ENCODE peak calls at places on chromosomes 6 and 20, in seven cellular contexts. N is adrenal gland; M is stomach; B is upper lobe of left lung; T is CD4-positive, CD25-positive, alpha-beta regulatory T cell; Z is ovary; U is CD8-positive, alpha-beta memory T cell. C is an unnamed sample.

GRCh38 chr6:166007349-166008263 is 160.0 kb downstream of the TBXT start:
- DNase-seq in M (peak; percentile 67), T (no peak), B (no peak), N (peak; percentile 81), Z (peak; percentile 85), U (no peak), C (no peak)

GRCh38 chr6:131258816-131259476 is 123.7 kb downstream of the AKAP7 start:
- DNase-seq in N (peak; percentile 84), U (no peak), T (no peak), Z (no peak), B (no peak), M (no peak), C (no peak)

GRCh38 chr6:7566031-7566556 is 23.9 kb upstream of the SNRNP48 start:
- DNase-seq in N (no peak), U (no peak), B (no peak), T (no peak), M (no peak), Z (no peak), C (no peak)

GRCh38 chr6:143078468-143079324 is 18.0 kb downstream of the AIG1 start:
- DNase-seq in M (no peak), N (no peak), B (no peak), Z (no peak), U (no peak), T (no peak), C (no peak)

GRCh38 chr20:31496761-31497295 is 17.4 kb upstream of the HM13 start:
- DNase-seq in N (peak; percentile 47), Z (peak; percentile 36), U (no peak), M (no peak), B (no peak), T (no peak), C (peak; percentile 84)

GRCh38 chr6:116220172-116220571 is 33.7 kb downstream of the TSPYL4 start:
- DNase-seq in B (no peak), N (peak; percentile 14), U (no peak), T (no peak), M (no peak), Z (no peak), C (no peak)

GRCh38 chr6:110337481-110337880 is 20.7 kb downstream of the METTL24 start:
- DNase-seq in M (no peak), Z (no peak), T (no peak), N (no peak), B (no peak), U (no peak), C (no peak)

GRCh38 chr20:57225197-57225733 is 41.2 kb downstream of the BMP7 start:
- DNase-seq in N (no peak), M (no peak), Z (no peak), B (no peak), U (no peak), T (no peak), C (no peak)

GRCh38 chr6:116221067-116221466 is 32.8 kb downstream of the TSPYL4 start:
- DNase-seq in M (no peak), N (no peak), B (no peak), U (no peak), Z (no peak), T (no peak), C (no peak)

GRCh38 chr6:149409617-149410016 is 9.6 kb downstream of the SUMO4 start:
- DNase-seq in Z (no peak), N (no peak), M (no peak), U (no peak), B (no peak), T (no peak), C (no peak)

GRCh38 chr6:16380220-16380809 is 141.9 kb downstream of the GMPR start:
- DNase-seq in N (no peak), T (no peak), B (no peak), M (no peak), U (no peak), Z (no peak), C (no peak)

GRCh38 chr6:79127660-79128059 is 49.6 kb upstream of the PHIP start:
- DNase-seq in Z (no peak), T (no peak), U (no peak), M (no peak), B (no peak), N (no peak), C (no peak)

GRCh38 chr6:161273752-161274487 is at the start of gene AGPAT4:
- DNase-seq in Z (peak; percentile 62), B (peak; percentile 79), M (peak; percentile 41), N (peak; percentile 70), U (peak; percentile 76), T (peak; percentile 66), C (peak; percentile 85)

GRCh38 chr6:101443315-101443714 is 49.8 kb downstream of the GRIK2 start:
- DNase-seq in T (no peak), U (no peak), B (no peak), N (no peak), M (no peak), Z (no peak), C (no peak)

GRCh38 chr20:62646851-62647520 is 4.7 kb downstream of the SLCO4A1 start:
- DNase-seq in T (no peak), U (no peak), Z (no peak), N (no peak), M (peak; percentile 87), B (no peak), C (no peak)

GRCh38 chr6:139378882-139379341 is 4.5 kb upstream of the CITED2 start:
- DNase-seq in Z (no peak), T (no peak), M (no peak), N (peak; percentile 43), U (no peak), B (no peak), C (no peak)

GRCh38 chr6:118288355-118289124 is 259.6 kb upstream of the PLN start:
- DNase-seq in N (no peak), B (no peak), T (no peak), M (no peak), U (no peak), Z (no peak), C (no peak)

GRCh38 chr20:34581341-34582189 is 23.0 kb downstream of the MAP1LC3A start:
- DNase-seq in U (no peak), T (no peak), Z (no peak), M (no peak), B (no peak), N (no peak), C (no peak)

GRCh38 chr6:45487645-45488044 is 109.9 kb upstream of the SUPT3H start:
- DNase-seq in M (no peak), B (no peak), T (no peak), Z (no peak), U (no peak), N (no peak), C (no peak)
- H3K4me1 ChIP-seq in M (no peaks in the 10 kb centered on the region), B (peaks cover 3% of the 10 kb centered on the region), T (peaks cover 25% of the 10 kb centered on the region), Z (no peaks in the 10 kb centered on the region), U (peaks cover 24% of the 10 kb centered on the region), N (no peaks in the 10 kb centered on the region), C (no peaks in the 10 kb centered on the region)

DNA sequence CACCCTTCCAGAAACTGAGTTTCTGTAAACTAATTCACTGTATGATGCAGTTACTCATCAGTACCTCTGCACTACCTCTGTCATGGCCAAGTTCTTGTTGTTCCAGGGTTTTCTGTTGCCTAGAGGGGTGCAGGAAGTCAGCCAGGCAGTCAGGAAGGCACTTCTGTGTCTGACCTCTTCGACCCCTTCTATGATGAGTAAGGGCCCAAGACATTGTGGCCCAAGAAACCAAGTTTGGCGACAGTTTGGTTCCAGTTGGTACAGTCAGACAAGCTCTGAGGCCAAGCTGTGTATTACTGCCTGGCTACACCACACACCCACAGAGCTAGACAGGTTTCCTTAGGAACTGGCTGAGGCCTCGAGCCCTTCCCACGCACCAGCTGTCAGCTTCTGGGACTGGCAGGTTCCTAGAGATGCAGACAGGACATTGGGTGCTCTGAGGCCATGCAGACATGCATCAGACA is 41.2 kb downstream of the TRAF3IP2 start:
- DNase-seq in N (peak; percentile 27), Z (no peak), T (no peak), M (no peak), U (no peak), B (no peak), C (no peak)
- H3K4me1 ChIP-seq in N (no peaks in the 10 kb centered on the region), Z (peaks cover 13% of the 10 kb centered on the region), T (peaks cover 18% of the 10 kb centered on the region), M (peaks cover 75% of the 10 kb centered on the region), U (peaks cover 22% of the 10 kb centered on the region), B (peaks cover 42% of the 10 kb centered on the region), C (peaks cover 79% of the 10 kb centered on the region)

GRCh38 chr20:48706710-48707339 is 121.0 kb downstream of the PREX1 start:
- DNase-seq in T (no peak), M (no peak), B (no peak), U (peak; percentile 51), Z (no peak), N (no peak), C (no peak)

GRCh38 chr20:48708630-48709029 is 119.2 kb downstream of the PREX1 start:
- DNase-seq in U (peak; percentile 26), Z (no peak), N (no peak), M (no peak), B (no peak), T (no peak), C (no peak)

GRCh38 chr20:48709744-48710143 is 118.1 kb downstream of the PREX1 start:
- DNase-seq in T (no peak), B (no peak), M (no peak), Z (no peak), U (peak; percentile 8), N (no peak), C (no peak)

GRCh38 chr20:48709292-48709691 is 118.5 kb downstream of the PREX1 start:
- DNase-seq in M (no peak), B (no peak), N (no peak), Z (no peak), U (peak; percentile 27), T (no peak), C (no peak)

DNA sequence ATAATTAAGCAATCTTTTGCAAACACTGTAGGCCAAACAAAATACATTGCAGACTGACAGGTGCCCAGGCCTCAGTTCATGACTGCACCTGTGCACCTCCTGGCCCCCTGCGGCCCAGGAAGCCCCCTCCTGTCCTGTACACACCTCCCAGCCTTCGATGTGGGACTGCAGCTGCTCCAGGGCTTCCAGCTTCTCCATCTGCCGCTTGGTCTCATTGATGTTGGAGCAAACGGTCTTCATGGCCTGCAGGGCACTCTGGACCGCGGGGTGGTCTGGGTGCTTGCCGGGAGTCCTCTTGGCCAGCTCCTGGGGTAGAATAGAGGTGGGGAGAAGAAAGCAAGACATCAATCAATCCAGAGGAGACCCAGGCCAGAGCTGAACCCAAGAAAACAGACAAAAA is 119.7 kb downstream of the PREX1 start:
- DNase-seq in N (no peak), T (no peak), Z (no peak), M (no peak), U (peak; percentile 36), B (no peak), C (no peak)
- H3K4me1 ChIP-seq in N (peaks cover 5% of the 10 kb centered on the region), T (peaks cover 20% of the 10 kb centered on the region), Z (peaks cover 6% of the 10 kb centered on the region), M (peaks cover 27% of the 10 kb centered on the region), U (peaks cover 9% of the 10 kb centered on the region), B (peaks cover 89% of the 10 kb centered on the region), C (peaks cover 27% of the 10 kb centered on the region)

GRCh38 chr6:4884646-4885427 is 108.6 kb downstream of the CDYL start:
- DNase-seq in N (no peak), U (no peak), Z (no peak), T (no peak), M (no peak), B (no peak), C (no peak)

GRCh38 chr6:4885534-4885933 is 109.3 kb downstream of the CDYL start:
- DNase-seq in M (no peak), B (no peak), N (no peak), Z (no peak), U (no peak), T (no peak), C (no peak)

GRCh38 chr6:4879724-4880372 is 103.6 kb downstream of the CDYL start:
- DNase-seq in B (no peak), N (no peak), U (no peak), Z (no peak), M (no peak), T (no peak), C (no peak)

GRCh38 chr6:4883298-4883697 is 107.1 kb downstream of the CDYL start:
- DNase-seq in N (no peak), T (no peak), U (no peak), M (peak; percentile 74), B (no peak), Z (no peak), C (no peak)

GRCh38 chr6:4880373-4880762 is 104.2 kb downstream of the CDYL start:
- DNase-seq in T (no peak), M (no peak), N (no peak), B (no peak), U (no peak), Z (no peak), C (no peak)
- H3K4me1 ChIP-seq in T (peaks cover 6% of the 10 kb centered on the region), M (peaks cover 34% of the 10 kb centered on the region), N (no peaks in the 10 kb centered on the region), B (peaks cover 6% of the 10 kb centered on the region), U (peaks cover 5% of the 10 kb centered on the region), Z (peaks cover 6% of the 10 kb centered on the region), C (peaks cover 3% of the 10 kb centered on the region)

C was measured in suprapubic skin.